ENCODE peak calls at places on chromosomes 11 and 22, in nine cellular contexts. M is GM23248, J is HCT116, X is PC-9, K is PC-3, V is GM23338, C is MM.1S, R is SK-N-SH, G is hepatocyte. F is an unnamed sample. For H4K20me1 and H3K9me2, the result is how much of the 10 kb centered on the place peaks cover.

GRCh38 chr11:46106530-46107407 is 14.5 kb downstream of the PHF21A start:
- DNase-seq in M (peak), J (no peak), X (no peak), K (no peak), V (peak), C (no peak), R (peak), G (no peak), F (no peak)

GRCh38 chr11:65524010-65524746 is 705 bp upstream of the SCYL1 start:
- DNase-seq in M (peak), J (no peak), X (no peak), K (no peak), V (no peak), C (no peak), R (peak), G (no peak), F (no peak)

GRCh38 chr22:20431520-20432237 is 5.9 kb downstream of the SCARF2 start:
- DNase-seq in M (no peak), J (no peak), X (no peak), K (no peak), V (peak), C (no peak), R (peak), G (peak), F (no peak)

GRCh38 chr11:85095239-85095638 is 531.9 kb downstream of the DLG2 start:
- DNase-seq in M (no peak), J (no peak), X (no peak), K (peak), V (no peak), C (no peak), R (no peak), G (no peak), F (no peak)

GRCh38 chr11:614583-615452 is 932 bp downstream of the IRF7 start:
- DNase-seq in M (peak), J (no peak), X (peak), K (peak), V (no peak), C (no peak), R (no peak), G (no peak), F (no peak)

GRCh38 chr11:87851234-87851633 is 324.0 kb downstream of the RAB38 start:
- DNase-seq in M (peak), J (no peak), X (no peak), K (peak), V (no peak), C (no peak), R (no peak), G (no peak), F (no peak)

GRCh38 chr22:19965771-19966709 is 24.4 kb upstream of the TXNRD2 start:
- DNase-seq in M (peak), J (no peak), X (no peak), K (no peak), V (peak), C (no peak), R (peak), G (no peak), F (peak)

GRCh38 chr11:103338621-103339484 is 229.6 kb downstream of the DYNC2H1 start:
- DNase-seq in M (peak), J (no peak), X (no peak), K (peak), V (peak), C (no peak), R (no peak), G (peak), F (no peak)

GRCh38 chr11:64223001-64223651 is 2.9 kb downstream of the TRPT1 start:
- DNase-seq in M (no peak), J (no peak), X (no peak), K (no peak), V (no peak), C (no peak), R (no peak), G (no peak), F (no peak)

GRCh38 chr22:41831383-41831782 is 1.5 kb upstream of the SREBF2 start:
- DNase-seq in M (peak), J (no peak), X (no peak), K (no peak), V (no peak), C (peak), R (no peak), G (no peak), F (peak)

GRCh38 chr22:30002861-30003489 is 77.3 kb upstream of the HORMAD2 start:
- DNase-seq in M (no peak), J (no peak), X (no peak), K (no peak), V (no peak), C (no peak), R (no peak), G (no peak), F (no peak)

GRCh38 chr11:36463781-36464180 is 46.3 kb downstream of the TRAF6 start:
- DNase-seq in M (no peak), J (no peak), X (no peak), K (no peak), V (peak), C (no peak), R (no peak), G (no peak), F (no peak)

GRCh38 chr11:3824714-3825472 is 15.9 kb downstream of the RHOG start:
- DNase-seq in M (peak), J (no peak), X (peak), K (no peak), V (peak), C (peak), R (peak), G (peak), F (peak)

GRCh38 chr11:114062272-114062671 is 2.8 kb downstream of the ZBTB16 start:
- DNase-seq in M (no peak), J (no peak), X (no peak), K (no peak), V (no peak), C (no peak), R (no peak), G (no peak), F (no peak)

GRCh38 chr11:61008971-61009370 is 37.5 kb downstream of the CD6 start:
- DNase-seq in M (no peak), J (no peak), X (no peak), K (no peak), V (no peak), C (no peak), R (no peak), G (no peak), F (no peak)

GRCh38 chr11:124415356-124415923 is 9.2 kb downstream of the OR8B4 start:
- DNase-seq in M (peak), J (peak), X (no peak), K (peak), V (peak), C (peak), R (no peak), G (peak), F (peak)

GRCh38 chr11:3158821-3159220 is 6.3 kb downstream of the OSBPL5 start:
- DNase-seq in M (no peak), J (no peak), X (no peak), K (no peak), V (no peak), C (no peak), R (no peak), G (no peak), F (no peak)

GRCh38 chr11:109972939-109973338 is 120.3 kb upstream of the ZC3H12C start:
- DNase-seq in M (peak), J (no peak), X (no peak), K (no peak), V (no peak), C (no peak), R (no peak), G (no peak), F (no peak)

GRCh38 chr11:123386746-123387510 is 43.1 kb upstream of the GRAMD1B start:
- DNase-seq in M (peak), J (no peak), X (no peak), K (no peak), V (no peak), C (no peak), R (no peak), G (no peak), F (peak)

GRCh38 chr11:93123351-93123898 is 74.4 kb downstream of the SLC36A4 start:
- DNase-seq in M (peak), J (no peak), X (no peak), K (no peak), V (no peak), C (no peak), R (no peak), G (peak), F (no peak)

GRCh38 chr22:43824724-43825485 is 12.8 kb upstream of the EFCAB6 start:
- DNase-seq in M (no peak), J (no peak), X (no peak), K (no peak), V (no peak), C (no peak), R (no peak), G (peak), F (no peak)

GRCh38 chr11:129143335-129143734 is 48.8 kb downstream of the ARHGAP32 start:
- DNase-seq in M (peak), J (peak), X (peak), K (peak), V (no peak), C (no peak), R (no peak), G (peak), F (no peak)

GRCh38 chr22:36155702-36156101 is 4.9 kb downstream of the APOL3 start:
- DNase-seq in M (peak), J (no peak), X (no peak), K (no peak), V (no peak), C (no peak), R (no peak), G (peak), F (no peak)

GRCh38 chr11:64670975-64671374 is 52.0 kb downstream of the NRXN2 start:
- DNase-seq in M (no peak), J (no peak), X (no peak), K (no peak), V (no peak), C (no peak), R (no peak), G (no peak), F (no peak)

GRCh38 chr11:129315781-129316579 is 59.7 kb upstream of the BARX2 start:
- DNase-seq in M (no peak), J (peak), X (peak), K (peak), V (peak), C (no peak), R (no peak), G (peak), F (no peak)

GRCh38 chr11:34546511-34547206 is 33.1 kb upstream of the ELF5 start:
- DNase-seq in M (no peak), J (no peak), X (no peak), K (peak), V (no peak), C (peak), R (no peak), G (no peak), F (no peak)

GRCh38 chr11:34552270-34552669 is 38.7 kb upstream of the ELF5 start:
- DNase-seq in M (no peak), J (no peak), X (no peak), K (no peak), V (no peak), C (no peak), R (no peak), G (no peak), F (no peak)

GRCh38 chr11:34548278-34548677 is 34.7 kb upstream of the ELF5 start:
- DNase-seq in M (no peak), J (no peak), X (no peak), K (no peak), V (no peak), C (no peak), R (no peak), G (no peak), F (no peak)

GRCh38 chr11:34549271-34549670 is 35.7 kb upstream of the ELF5 start:
- DNase-seq in M (no peak), J (no peak), X (no peak), K (no peak), V (no peak), C (no peak), R (no peak), G (no peak), F (no peak)
- H4K20me1 ChIP-seq in M (under half), J (under half), X (under half), K (under half), V (under half), C (under half), R (under half), G (under half), F (under half)

GRCh38 chr11:27373392-27373791 is 10.4 kb upstream of the CCDC34 start:
- DNase-seq in M (no peak), J (no peak), X (no peak), K (no peak), V (no peak), C (peak), R (no peak), G (no peak), F (no peak)

GRCh38 chr11:27371490-27371889 is 8.5 kb upstream of the CCDC34 start:
- DNase-seq in M (no peak), J (no peak), X (no peak), K (no peak), V (no peak), C (no peak), R (no peak), G (no peak), F (no peak)

GRCh38 chr11:27375370-27375769 is 12.4 kb upstream of the CCDC34 start:
- DNase-seq in M (no peak), J (no peak), X (no peak), K (no peak), V (no peak), C (no peak), R (no peak), G (no peak), F (no peak)

GRCh38 chr11:27372159-27372558 is 9.1 kb upstream of the CCDC34 start:
- DNase-seq in M (no peak), J (no peak), X (no peak), K (no peak), V (no peak), C (no peak), R (no peak), G (no peak), F (no peak)

DNA sequence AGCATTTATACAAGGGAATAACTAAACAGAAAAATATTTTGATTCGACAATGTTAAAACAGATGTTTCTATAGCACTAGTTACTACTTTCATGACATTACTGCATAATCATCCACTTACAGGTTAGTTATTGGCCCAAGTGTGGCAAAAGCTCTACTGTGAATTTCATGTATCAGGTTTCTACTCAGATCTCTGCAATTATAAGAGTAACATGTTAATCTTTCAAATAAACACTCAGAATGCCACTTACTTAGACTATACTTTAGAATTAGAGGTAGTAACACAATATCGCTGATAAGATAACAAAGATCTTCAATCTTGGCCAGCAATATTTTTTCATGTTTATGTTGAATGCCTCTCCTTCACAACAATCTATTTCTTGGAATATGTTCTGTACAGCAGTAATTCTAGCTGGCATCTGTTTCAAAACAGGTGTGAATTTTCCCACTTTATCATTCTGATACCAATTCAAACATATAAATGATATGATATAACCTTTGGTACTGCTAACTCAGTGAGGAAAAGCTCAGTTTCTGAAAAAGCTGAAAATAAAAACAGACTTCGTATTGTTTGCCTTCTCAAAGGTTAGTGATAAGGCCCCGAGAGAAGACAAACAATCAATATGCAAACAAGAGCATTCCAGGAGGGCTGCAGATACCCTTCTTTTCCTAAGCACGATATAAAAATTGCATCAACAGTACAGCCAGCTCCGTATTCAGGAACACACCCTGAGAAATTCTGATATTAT is 11.0 kb upstream of the CCDC34 start:
- DNase-seq in M (no peak), J (no peak), X (no peak), K (no peak), V (no peak), C (no peak), R (no peak), G (no peak), F (no peak)
- H3K9me2 ChIP-seq in M (under half), J (under half), X (under half), K (under half), V (under half), C (under half), R (under half), G (under half), F (under half)

GRCh38 chr11:78314753-78315152 is 102.9 kb downstream of the GAB2 start:
- DNase-seq in M (no peak), J (no peak), X (no peak), K (no peak), V (no peak), C (no peak), R (no peak), G (no peak), F (no peak)

GRCh38 chr11:78313898-78314297 is 103.7 kb downstream of the GAB2 start:
- DNase-seq in M (peak), J (no peak), X (no peak), K (no peak), V (no peak), C (no peak), R (no peak), G (no peak), F (no peak)

GRCh38 chr11:78313181-78313788 is 104.3 kb downstream of the GAB2 start:
- DNase-seq in M (peak), J (peak), X (peak), K (peak), V (no peak), C (no peak), R (no peak), G (peak), F (no peak)

GRCh38 chr11:78310500-78310909 is 107.1 kb downstream of the GAB2 start:
- DNase-seq in M (peak), J (no peak), X (no peak), K (no peak), V (no peak), C (peak), R (no peak), G (peak), F (no peak)

DNA sequence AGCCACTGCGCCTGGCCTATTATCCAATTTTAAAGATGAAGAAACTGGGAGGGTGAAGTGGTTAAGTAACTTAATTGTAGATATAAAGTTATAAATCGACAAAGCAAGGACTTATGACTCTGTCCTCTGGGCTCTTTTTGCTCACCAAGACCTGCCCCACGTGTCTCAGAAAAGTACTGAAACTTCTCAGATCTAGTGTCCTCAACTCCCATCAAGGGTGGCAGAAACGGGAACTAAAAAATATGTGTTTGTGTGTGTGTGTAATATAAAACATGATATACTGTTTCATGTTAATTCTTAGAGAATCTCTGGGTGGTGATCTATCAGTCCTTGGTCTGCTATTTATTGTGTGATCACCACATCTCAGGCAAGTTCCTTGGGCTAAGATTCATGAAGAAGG is 104.9 kb downstream of the GAB2 start:
- DNase-seq in M (no peak), J (no peak), X (no peak), K (no peak), V (no peak), C (no peak), R (no peak), G (no peak), F (no peak)
- H4K20me1 ChIP-seq in M (under half), J (under half), X (under half), K (under half), V (under half), C (under half), R (under half), G (under half), F (under half)

GRCh38 chr11:134761926-134762247 is 349.8 kb upstream of the B3GAT1 start:
- DNase-seq in M (no peak), J (no peak), X (no peak), K (no peak), V (no peak), C (no peak), R (no peak), G (no peak), F (no peak)

GRCh38 chr11:134764367-134764766 is 352.3 kb upstream of the B3GAT1 start:
- DNase-seq in M (no peak), J (no peak), X (no peak), K (no peak), V (no peak), C (no peak), R (no peak), G (no peak), F (no peak)

GRCh38 chr11:134762248-134763029 is 350.4 kb upstream of the B3GAT1 start:
- DNase-seq in M (no peak), J (no peak), X (no peak), K (peak), V (peak), C (no peak), R (no peak), G (no peak), F (no peak)

GRCh38 chr11:134761361-134761760 is 349.3 kb upstream of the B3GAT1 start:
- DNase-seq in M (no peak), J (no peak), X (no peak), K (no peak), V (no peak), C (no peak), R (no peak), G (no peak), F (no peak)

DNA sequence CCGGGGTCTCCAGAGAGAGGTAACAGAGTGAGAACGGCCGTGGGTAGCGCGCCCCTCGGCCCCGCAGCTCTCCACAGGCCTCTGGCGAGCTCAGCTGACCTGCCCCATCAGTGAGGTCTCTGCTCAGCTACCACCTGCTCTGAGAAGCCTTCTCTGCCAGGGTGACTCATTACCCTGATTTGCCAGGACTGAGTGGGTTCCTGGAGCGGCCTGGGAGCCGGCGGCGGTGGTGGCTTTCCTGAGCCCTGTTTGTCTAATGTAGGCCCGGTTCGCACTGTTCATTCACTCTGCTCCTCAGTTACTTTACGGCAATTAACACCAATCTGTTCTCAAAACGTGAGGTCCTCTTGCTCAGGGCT is 351.0 kb upstream of the B3GAT1 start:
- DNase-seq in M (no peak), J (no peak), X (no peak), K (peak), V (no peak), C (no peak), R (peak), G (no peak), F (no peak)
- H3K9me2 ChIP-seq in M (under half), J (under half), X (under half), K (under half), V (under half), C (under half), R (under half), G (under half), F (under half)

DNA sequence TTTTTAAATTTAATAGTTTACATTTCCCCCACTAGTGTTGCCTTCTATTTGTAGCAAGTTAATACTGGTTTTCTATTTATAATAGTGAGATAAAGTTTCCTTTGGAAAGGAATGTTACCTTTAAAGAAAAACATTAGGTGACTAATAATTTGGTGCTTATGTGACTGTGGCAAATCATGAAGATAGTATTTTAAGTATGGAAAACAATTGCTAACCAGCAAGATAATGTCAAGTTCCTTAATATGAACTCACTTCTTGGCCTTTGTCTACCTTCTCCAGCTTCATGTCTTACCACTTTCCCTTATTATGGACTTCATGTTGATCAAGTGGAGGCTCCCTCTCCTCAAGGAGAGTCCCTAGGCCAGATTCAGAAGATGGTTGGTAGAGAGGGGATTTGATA is 27.2 kb downstream of the ARHGEF12 start:
- DNase-seq in M (peak), J (no peak), X (no peak), K (no peak), V (no peak), C (no peak), R (no peak), G (no peak), F (no peak)
- H4K20me1 ChIP-seq in M (under half), J (under half), X (under half), K (under half), V (under half), C (under half), R (half or more), G (half or more), F (under half)

DNA sequence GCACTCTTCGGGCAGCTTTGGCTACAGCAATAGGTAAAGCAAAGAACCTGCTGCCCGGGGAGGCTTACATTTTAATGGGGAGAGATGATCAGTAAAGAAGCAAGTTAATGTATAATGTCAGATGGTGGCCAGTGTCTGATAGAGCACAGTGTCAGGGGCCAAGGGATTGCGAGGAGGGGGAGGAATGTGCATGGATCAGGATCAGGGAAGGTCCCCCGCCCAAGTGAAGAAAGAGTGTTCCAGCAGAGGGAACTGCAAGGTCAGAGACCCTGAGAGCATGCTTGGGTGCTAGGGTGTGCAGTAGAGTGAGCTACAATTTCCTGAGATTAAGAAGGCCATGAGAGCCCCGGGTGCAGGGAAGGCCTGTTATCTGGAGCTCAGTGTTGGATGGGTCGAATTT is 39.7 kb downstream of the TIMP3 start:
- DNase-seq in M (no peak), J (no peak), X (no peak), K (no peak), V (no peak), C (no peak), R (no peak), G (no peak), F (no peak)
- H3K9me2 ChIP-seq in M (under half), J (under half), X (under half), K (under half), V (under half), C (under half), R (under half), G (under half), F (under half)